ENCODE peak calls at places on chromosomes 13 and 19, in five cellular contexts. X is Karpas-422, C is PC-3, B is mammary epithelial cell, T is fibroblast of lung. D is an unnamed sample.

GRCh38 chr13:48532473-48533206 is at the start of gene RCBTB2:
- DNase-seq in B (peak; percentile 95), X (peak; percentile 100), T (peak; percentile 98), C (peak; percentile 95), D (peak; percentile 90)

GRCh38 chr19:45455707-45456499 is 11.9 kb upstream of the FOSB start:
- DNase-seq in T (peak; percentile 98), X (no peak), C (peak; percentile 95), B (peak; percentile 98), D (peak; percentile 99)

GRCh38 chr19:41784337-41785239 is 11.8 kb upstream of the CEACAM3 start:
- DNase-seq in B (no peak), X (no peak), T (no peak), C (no peak), D (no peak)

GRCh38 chr19:3950871-3951861 is 18.3 kb downstream of the NMRK2 start:
- DNase-seq in B (no peak), X (no peak), T (peak; percentile 9), C (no peak), D (no peak)

GRCh38 chr19:18762125-18763023 is 28.7 kb downstream of the COMP start:
- DNase-seq in X (no peak), B (peak; percentile 94), T (peak; percentile 56), C (peak; percentile 95), D (peak; percentile 65)

GRCh38 chr19:21786931-21787330 is 19.6 kb upstream of the ZNF100 start:
- DNase-seq in B (no peak), C (no peak), T (no peak), X (no peak), D (no peak)

GRCh38 chr19:14479985-14480694 is 5.0 kb upstream of the PTGER1 start:
- DNase-seq in C (peak; percentile 40), X (peak; percentile 87), T (peak; percentile 32), B (no peak), D (no peak)

GRCh38 chr13:50580684-50581305 is 262.7 kb downstream of the DLEU7 start:
- DNase-seq in X (no peak), T (peak; percentile 81), C (no peak), B (no peak), D (peak; percentile 98)

GRCh38 chr19:57192064-57192395 is 730 bp downstream of the ZNF264 start:
- DNase-seq in B (no peak), T (no peak), X (no peak), C (peak; percentile 6), D (no peak)

GRCh38 chr19:46975918-46976782 is 43.5 kb upstream of the NPAS1 start:
- DNase-seq in B (peak; percentile 56), T (peak; percentile 97), X (no peak), C (peak; percentile 51), D (peak; percentile 99)

GRCh38 chr19:4124638-4125037 is 716 bp upstream of the MAP2K2 start:
- DNase-seq in B (no peak), T (peak; percentile 2), X (no peak), C (no peak), D (no peak)

GRCh38 chr13:106919093-106919492 is 351.2 kb upstream of the ARGLU1 start:
- DNase-seq in C (no peak), X (peak; percentile 81), T (no peak), B (no peak), D (no peak)

GRCh38 chr19:10335149-10336053 is 2.1 kb upstream of the RAVER1 start:
- DNase-seq in X (no peak), T (no peak), B (no peak), C (no peak), D (no peak)

GRCh38 chr19:4742717-4743646 is 19.3 kb upstream of the DPP9 start:
- DNase-seq in C (no peak), T (no peak), B (no peak), X (no peak), D (no peak)

GRCh38 chr19:35585844-35586243 is at the start of gene PMIS2:
- DNase-seq in T (no peak), X (peak; percentile 82), C (no peak), B (no peak), D (no peak)

GRCh38 chr19:57056972-57057371 is 62.8 kb upstream of the USP29 start:
- DNase-seq in C (no peak), X (no peak), B (no peak), T (peak; percentile 68), D (no peak)

GRCh38 chr13:32796754-32797153 is 210.5 kb downstream of the PDS5B start:
- DNase-seq in X (no peak), T (no peak), B (no peak), C (no peak), D (no peak)

GRCh38 chr13:32790731-32791130 is 204.5 kb downstream of the PDS5B start:
- DNase-seq in C (peak; percentile 7), B (no peak), T (no peak), X (no peak), D (no peak)

GRCh38 chr13:32791545-32792172 is 205.4 kb downstream of the PDS5B start:
- DNase-seq in B (no peak), T (no peak), C (peak; percentile 59), X (no peak), D (no peak)
- H3K4me2 ChIP-seq in B (no peak overlapping the region), T (no peak overlapping the region), C (peak overlapping the region; percentile 58), X (no peak overlapping the region), D (no peak overlapping the region)

GRCh38 chr19:2790557-2791271 is 5.4 kb downstream of the THOP1 start:
- DNase-seq in C (no peak), X (no peak), B (no peak), T (no peak), D (no peak)

GRCh38 chr19:2791440-2791839 is 6.1 kb downstream of the THOP1 start:
- DNase-seq in X (no peak), B (no peak), T (no peak), C (no peak), D (no peak)

GRCh38 chr19:2790194-2790556 is 4.9 kb downstream of the THOP1 start:
- DNase-seq in T (no peak), C (no peak), B (no peak), X (no peak), D (no peak)

GRCh38 chr19:2793126-2793525 is 7.8 kb downstream of the THOP1 start:
- DNase-seq in B (no peak), X (no peak), C (no peak), T (no peak), D (no peak)

DNA sequence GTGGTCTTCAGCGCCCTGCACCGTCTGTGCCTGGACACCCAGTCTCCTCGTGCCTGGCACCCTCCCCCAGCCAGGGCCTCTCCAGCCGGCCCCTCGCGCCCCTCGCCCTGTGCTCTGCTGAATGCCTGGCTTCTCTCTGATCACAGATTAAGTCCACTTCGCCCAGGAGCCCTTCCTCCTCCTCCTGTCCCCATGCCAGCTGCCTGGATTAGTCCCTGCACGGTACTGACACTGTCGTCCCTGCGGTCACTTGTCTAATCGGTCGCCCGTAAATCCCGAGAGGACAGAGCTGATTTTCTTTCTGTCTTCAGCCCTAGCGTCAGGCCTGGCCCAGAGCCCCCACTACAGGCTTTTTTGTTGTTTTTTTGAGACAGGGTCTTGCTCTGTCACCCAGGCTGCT is 6.6 kb downstream of the THOP1 start:
- DNase-seq in X (no peak), B (no peak), T (no peak), C (no peak), D (no peak)
- H3K4me1 ChIP-seq in X (peaks cover 63% of the 10 kb centered on the region), B (no peaks in the 10 kb centered on the region), T (no peaks in the 10 kb centered on the region), C (no peaks in the 10 kb centered on the region), D (no peaks in the 10 kb centered on the region)

GRCh38 chr13:73119612-73120011 is 60.8 kb downstream of the KLF5 start:
- DNase-seq in B (no peak), T (no peak), C (no peak), X (no peak), D (no peak)
- H3K79me2 ChIP-seq in B (no peaks in the 10 kb centered on the region), T (no peaks in the 10 kb centered on the region), C (no peaks in the 10 kb centered on the region), X (no peaks in the 10 kb centered on the region), D (no peaks in the 10 kb centered on the region)

DNA sequence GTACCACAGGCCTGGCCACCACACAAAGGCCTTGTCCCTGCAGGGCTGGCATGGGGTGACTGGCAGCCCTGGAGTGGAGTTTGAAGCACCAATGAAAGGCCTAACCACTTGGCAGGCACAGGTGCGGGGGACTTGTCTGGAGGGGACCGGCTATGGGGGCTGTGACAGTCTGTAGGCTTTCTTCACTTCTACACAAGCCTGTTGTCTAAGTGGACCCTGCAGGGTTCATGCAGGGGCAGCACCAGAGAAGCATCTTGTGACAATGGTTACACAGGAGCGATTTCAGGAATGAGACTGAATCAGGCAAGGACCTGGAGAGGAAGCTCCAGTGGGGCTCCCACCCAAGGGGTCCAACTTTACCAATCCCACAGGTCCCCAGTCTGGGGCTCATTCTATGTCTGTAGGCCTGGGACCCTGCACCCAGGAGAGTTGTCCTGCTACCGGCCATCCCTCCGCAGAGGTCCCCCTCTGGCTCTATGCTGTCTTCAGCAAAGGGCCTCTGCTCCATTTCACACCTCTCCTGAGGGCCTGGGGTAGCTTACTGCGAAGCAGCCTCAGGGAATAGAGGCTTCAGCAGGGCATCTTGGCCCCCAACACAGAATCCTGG is 2.3 kb upstream of the ZNF837 start:
- DNase-seq in B (no peak), T (no peak), C (no peak), X (no peak), D (no peak)
- H3K4me2 ChIP-seq in B (no peak overlapping the region), T (no peak overlapping the region), C (no peak overlapping the region), X (peak overlapping the region; percentile 89), D (no peak overlapping the region)